ENCODE peak calls at places on chromosomes 12 and 14, in five cellular contexts. C, A, S, H and X are unnamed samples.
A peak's percentile ranks its signal among the peaks of the same experiment; 100 is the strongest.

GRCh38 chr12:56941299-56942017 is 7.2 kb upstream of the SDR9C7 start:
- DNase-seq in S (no peak), H (no peak), A (no peak), C (no peak), X (no peak)

GRCh38 chr14:100898465-100898864 is 5.1 kb downstream of the RTL1 start:
- DNase-seq in C (no peak), H (no peak), A (no peak), S (no peak), X (no peak)

GRCh38 chr12:131944601-131945251 is 5.0 kb upstream of the EP400 start:
- DNase-seq in C (no peak), H (no peak), A (no peak), S (no peak), X (no peak)

GRCh38 chr12:26264215-26264838 is 69.0 kb downstream of the SSPN start:
- DNase-seq in H (no peak), A (no peak), S (no peak), C (no peak), X (no peak)

GRCh38 chr12:109736552-109737108 is 23.0 kb downstream of the FAM222A start:
- DNase-seq in H (no peak), A (no peak), S (peak; percentile 79), C (no peak), X (peak; percentile 82)

GRCh38 chr14:75479770-75480600 is 42.3 kb upstream of the BATF start:
- DNase-seq in C (no peak), A (no peak), S (no peak), H (no peak), X (peak; percentile 66)

GRCh38 chr14:48008646-48009045 is 333.2 kb upstream of the MDGA2 start:
- DNase-seq in H (no peak), S (no peak), C (no peak), A (no peak), X (no peak)

GRCh38 chr12:66863276-66863675 is 184.4 kb upstream of the GRIP1 start:
- DNase-seq in S (no peak), A (no peak), H (no peak), C (no peak), X (no peak)

GRCh38 chr12:6950944-6951540 is at the start of gene PTPN6:
- DNase-seq in A (peak; percentile 62), C (no peak), H (peak; percentile 30), S (no peak), X (no peak)

GRCh38 chr12:5514545-5514944 is 82.6 kb downstream of the NTF3 start:
- DNase-seq in S (no peak), A (no peak), H (no peak), C (no peak), X (no peak)

GRCh38 chr12:31999692-32000091 is 40.5 kb downstream of the RESF1 start:
- DNase-seq in S (no peak), C (no peak), A (no peak), H (no peak), X (no peak)

GRCh38 chr14:94102768-94103482 is 7.6 kb upstream of the IFI27 start:
- DNase-seq in S (no peak), A (no peak), H (no peak), C (no peak), X (no peak)

GRCh38 chr12:80241576-80242273 is 142.4 kb downstream of the OTOGL start:
- DNase-seq in C (no peak), H (no peak), A (no peak), S (no peak), X (no peak)

GRCh38 chr14:23513466-23514008 is 38.0 kb downstream of the ZFHX2 start:
- DNase-seq in S (no peak), H (peak; percentile 56), C (no peak), A (no peak), X (no peak)

GRCh38 chr14:95190346-95190840 is 33.1 kb upstream of the DICER1 start:
- DNase-seq in C (no peak), H (no peak), S (no peak), A (no peak), X (no peak)

GRCh38 chr12:50196537-50196936 is 29.4 kb upstream of the CERS5 start:
- DNase-seq in C (no peak), A (no peak), S (no peak), H (no peak), X (no peak)

GRCh38 chr12:106296179-106296877 is 6.2 kb upstream of the TCP11L2 start:
- DNase-seq in S (no peak), A (no peak), H (no peak), C (no peak), X (no peak)

GRCh38 chr12:27198036-27198435 is 46.0 kb upstream of the STK38L start:
- DNase-seq in H (no peak), A (no peak), C (no peak), S (no peak), X (no peak)

GRCh38 chr14:90556050-90556477 is 159.2 kb downstream of the CALM1 start:
- DNase-seq in C (no peak), H (peak; percentile 72), A (no peak), S (peak; percentile 24), X (peak; percentile 42)

GRCh38 chr12:51335931-51336330 is 10.5 kb downstream of the CELA1 start:
- DNase-seq in H (no peak), C (no peak), A (no peak), S (no peak), X (no peak)

GRCh38 chr12:54561164-54561563 is 11.8 kb downstream of the PDE1B start:
- DNase-seq in C (no peak), H (peak; percentile 17), A (no peak), S (no peak), X (no peak)

GRCh38 chr12:95529693-95530225 is 21.5 kb downstream of the USP44 start:
- DNase-seq in H (no peak), S (no peak), C (no peak), A (no peak), X (no peak)

GRCh38 chr14:89067293-89067972 is 243.0 kb downstream of the TTC8 start:
- DNase-seq in A (no peak), S (no peak), C (no peak), H (no peak), X (no peak)

GRCh38 chr12:52521581-52522266 is 1.5 kb upstream of the KRT5 start:
- DNase-seq in C (no peak), A (no peak), H (no peak), S (no peak), X (no peak)

GRCh38 chr14:102776761-102777710 is at the start of gene TRAF3:
- DNase-seq in H (peak; percentile 66), A (peak; percentile 91), C (peak; percentile 84), S (peak; percentile 60), X (no peak)

GRCh38 chr12:49975370-49975761 is 2.6 kb downstream of the AQP6 start:
- DNase-seq in S (no peak), A (no peak), H (no peak), C (no peak), X (no peak)

GRCh38 chr12:7079826-7080125 is 12.5 kb downstream of the C1R start:
- DNase-seq in A (no peak), S (no peak), C (no peak), H (no peak), X (no peak)

GRCh38 chr14:92632546-92633273 is 115.7 kb downstream of the LGMN start:
- DNase-seq in C (no peak), H (no peak), S (no peak), A (no peak), X (no peak)